ENCODE peak calls at places on chromosomes 11 and 22, in nine cellular contexts. Q, W, C, Z, D, J, A, F and H are unnamed samples.

GRCh38 chr11:11588243-11588642 is 33.6 kb downstream of the GALNT18 start:
- DNase-seq in Q (no peak), W (no peak), C (no peak), Z (no peak), D (no peak), J (no peak), A (no peak), F (no peak), H (no peak)

GRCh38 chr11:28743101-28743550 is 634.9 kb downstream of the METTL15 start:
- DNase-seq in Q (no peak), W (no peak), C (peak; percentile 91), Z (no peak), D (peak; percentile 51), J (no peak), A (no peak), F (no peak), H (no peak)

GRCh38 chr11:117809236-117810055 is 12.4 kb upstream of the DSCAML1 start:
- DNase-seq in Q (no peak), W (no peak), C (no peak), Z (peak; percentile 79), D (peak; percentile 50), J (peak; percentile 63), A (peak; percentile 53), F (peak; percentile 71), H (no peak)

GRCh38 chr11:72561856-72562255 is 112.4 kb downstream of the PDE2A start:
- DNase-seq in Q (no peak), W (no peak), C (no peak), Z (no peak), D (no peak), J (no peak), A (no peak), F (no peak), H (no peak)

GRCh38 chr11:19567996-19568395 is 144.6 kb upstream of the NAV2 start:
- DNase-seq in Q (no peak), W (no peak), C (no peak), Z (no peak), D (no peak), J (no peak), A (no peak), F (no peak), H (no peak)

GRCh38 chr11:19766206-19766605 is 53.6 kb downstream of the NAV2 start:
- DNase-seq in Q (no peak), W (no peak), C (no peak), Z (no peak), D (no peak), J (no peak), A (no peak), F (no peak), H (no peak)

GRCh38 chr11:12813371-12814225 is 139.4 kb downstream of the TEAD1 start:
- DNase-seq in Q (no peak), W (no peak), C (peak; percentile 17), Z (no peak), D (no peak), J (no peak), A (no peak), F (peak; percentile 74), H (no peak)

GRCh38 chr11:102989379-102990047 is 34.0 kb upstream of the MMP13 start:
- DNase-seq in Q (no peak), W (no peak), C (peak; percentile 50), Z (no peak), D (no peak), J (no peak), A (no peak), F (no peak), H (no peak)

GRCh38 chr11:132504501-132505041 is 1027.7 kb downstream of the OPCML start:
- DNase-seq in Q (no peak), W (no peak), C (no peak), Z (no peak), D (no peak), J (peak; percentile 94), A (no peak), F (no peak), H (no peak)

GRCh38 chr22:24592144-24592845 is 578 bp downstream of the LRRC75B start:
- DNase-seq in Q (no peak), W (no peak), C (peak; percentile 8), Z (no peak), D (no peak), J (no peak), A (no peak), F (peak; percentile 68), H (no peak)

GRCh38 chr11:130721736-130722135 is 194.5 kb downstream of the SNX19 start:
- DNase-seq in Q (no peak), W (no peak), C (peak; percentile 70), Z (no peak), D (no peak), J (no peak), A (no peak), F (no peak), H (no peak)

GRCh38 chr11:14029415-14029814 is 66.9 kb downstream of the SPON1 start:
- DNase-seq in Q (no peak), W (no peak), C (no peak), Z (no peak), D (peak; percentile 29), J (no peak), A (no peak), F (no peak), H (no peak)